ENCODE peak calls at places on chromosomes 12 and 14, in nine cellular contexts. F is endothelial cell; R is epithelial cell of esophagus; S is fibroblast of mammary gland; L is lower leg skin; N is breast epithelium; W is LNCaP clone FGC; Y is mucosa of descending colon; M is CD4-positive, alpha-beta T cell. Q is an unnamed sample.

GRCh38 chr12:99709116-99709515 is 61.6 kb downstream of the GARIN6 start:
- DNase-seq in F (no peak), S (no peak), W (no peak), Y (no peak), N (no peak), L (no peak), M (no peak), R (no peak), Q (no peak)

GRCh38 chr14:75711134-75711795 is 50.2 kb downstream of the TTLL5 start:
- DNase-seq in W (no peak), F (peak), M (no peak), N (no peak), R (peak), S (peak), L (no peak), Y (no peak), Q (no peak)

GRCh38 chr12:53174881-53175491 is 5.5 kb upstream of the ZNF740 start:
- DNase-seq in S (peak), M (no peak), R (peak), N (no peak), W (peak), L (peak), Y (no peak), F (no peak), Q (no peak)

GRCh38 chr12:111636209-111636928 is 37.3 kb upstream of the ATXN2 start:
- DNase-seq in W (no peak), F (peak), M (no peak), L (peak), R (no peak), N (peak), S (peak), Y (peak), Q (no peak)

GRCh38 chr12:90305379-90305778 is 596.7 kb upstream of the ATP2B1 start:
- DNase-seq in R (peak), L (no peak), S (no peak), Y (no peak), F (no peak), M (no peak), N (peak), W (peak), Q (no peak)

GRCh38 chr14:38405851-38406630 is 150.1 kb upstream of the CLEC14A start:
- DNase-seq in S (peak), R (no peak), W (no peak), N (no peak), M (no peak), L (no peak), Y (no peak), F (no peak), Q (no peak)

GRCh38 chr12:75481774-75482173 is 1.2 kb downstream of the GLIPR1 start:
- DNase-seq in M (no peak), Y (no peak), R (peak), W (no peak), L (no peak), F (no peak), N (no peak), S (peak), Q (no peak)

GRCh38 chr12:58169826-58170225 is 228.5 kb downstream of the ATP23 start:
- DNase-seq in F (no peak), M (no peak), N (no peak), R (no peak), W (no peak), L (no peak), S (no peak), Y (no peak), Q (no peak)

GRCh38 chr12:92466391-92467305 is 236.1 kb upstream of the PLEKHG7 start:
- DNase-seq in R (peak), Y (no peak), S (no peak), L (no peak), F (no peak), M (no peak), N (no peak), W (no peak), Q (no peak)

GRCh38 chr14:68355415-68355814 is 437.5 kb downstream of the ZFP36L1 start:
- DNase-seq in M (no peak), W (no peak), L (no peak), N (no peak), F (no peak), R (no peak), S (no peak), Y (no peak), Q (no peak)

GRCh38 chr14:69260979-69261605 is 1.1 kb downstream of the GALNT16 start:
- DNase-seq in S (no peak), N (no peak), F (peak), M (peak), Y (no peak), R (peak), W (no peak), L (peak), Q (no peak)

GRCh38 chr12:4849946-4850345 is 59.8 kb upstream of the KCNA1 start:
- DNase-seq in M (no peak), L (no peak), N (no peak), R (no peak), F (no peak), W (no peak), S (no peak), Y (no peak), Q (no peak)

GRCh38 chr12:113246478-113247122 is 25.3 kb downstream of the TPCN1 start:
- DNase-seq in W (no peak), S (no peak), L (no peak), N (no peak), Y (peak), R (peak), M (no peak), F (peak), Q (no peak)

GRCh38 chr14:76827696-76828301 is 1.6 kb downstream of the LRRC74A start:
- DNase-seq in L (no peak), F (no peak), S (no peak), M (no peak), W (no peak), N (no peak), Y (no peak), R (no peak), Q (no peak)

GRCh38 chr12:93387780-93388179 is 10.1 kb downstream of the NUDT4 start:
- DNase-seq in W (no peak), F (no peak), Y (no peak), S (peak), L (no peak), R (peak), M (no peak), N (no peak), Q (no peak)

GRCh38 chr14:99158150-99158549 is 113.8 kb downstream of the BCL11B start:
- DNase-seq in R (peak), L (peak), Y (no peak), N (peak), F (no peak), W (peak), S (no peak), M (no peak), Q (no peak)

GRCh38 chr12:121423253-121423652 is 23.3 kb downstream of the RNF34 start:
- DNase-seq in W (no peak), N (no peak), F (no peak), S (no peak), L (peak), R (no peak), Y (no peak), M (no peak), Q (no peak)

GRCh38 chr12:18849761-18850160 is 111.8 kb downstream of the CAPZA3 start:
- DNase-seq in N (no peak), W (no peak), M (no peak), L (no peak), R (peak), S (peak), Y (no peak), F (no peak), Q (no peak)

GRCh38 chr12:131213896-131214442 is 260.3 kb downstream of the ADGRD1 start:
- DNase-seq in W (no peak), F (no peak), L (peak), R (no peak), Y (no peak), N (no peak), M (no peak), S (no peak), Q (no peak)

GRCh38 chr12:112419269-112420133 is 754 bp downstream of the PTPN11 start:
- DNase-seq in W (no peak), Y (peak), M (no peak), R (peak), F (peak), L (peak), S (peak), N (peak), Q (peak)

GRCh38 chr14:85596562-85596961 is 66.6 kb downstream of the FLRT2 start:
- DNase-seq in L (no peak), F (no peak), S (no peak), N (no peak), M (no peak), W (no peak), Y (no peak), R (no peak), Q (no peak)

GRCh38 chr12:6694701-6695100 is 5.5 kb upstream of the ZNF384 start:
- DNase-seq in Y (no peak), R (no peak), M (no peak), L (no peak), S (no peak), N (no peak), F (no peak), W (no peak), Q (no peak)

GRCh38 chr14:80629606-80630005 is 311.9 kb downstream of the CEP128 start:
- DNase-seq in S (peak), R (no peak), Y (no peak), F (no peak), N (no peak), M (no peak), W (no peak), L (no peak), Q (no peak)

GRCh38 chr14:68844210-68844545 is 51.3 kb upstream of the ZFP36L1 start:
- DNase-seq in Y (no peak), S (no peak), R (no peak), W (no peak), L (peak), N (no peak), M (no peak), F (no peak), Q (no peak)

GRCh38 chr12:103680591-103681065 is 93.6 kb downstream of the STAB2 start:
- DNase-seq in W (no peak), L (no peak), Y (no peak), F (no peak), M (no peak), N (no peak), S (peak), R (peak), Q (no peak)

GRCh38 chr14:74239848-74240793 is 872 bp downstream of the VSX2 start:
- DNase-seq in M (no peak), S (no peak), R (no peak), L (no peak), F (no peak), Y (no peak), W (no peak), N (no peak), Q (no peak)

GRCh38 chr12:62919827-62920226 is 15.1 kb downstream of the PPM1H start:
- DNase-seq in W (peak), N (no peak), F (no peak), M (no peak), Y (no peak), R (no peak), L (no peak), S (peak), Q (no peak)

GRCh38 chr12:31589896-31590729 is 823 bp downstream of the DENND5B start:
- DNase-seq in R (peak), F (peak), Y (peak), W (peak), S (peak), M (no peak), N (peak), L (peak), Q (no peak)

GRCh38 chr14:71141701-71142374 is 234.6 kb downstream of the PCNX1 start:
- DNase-seq in R (no peak), W (no peak), S (peak), Y (no peak), N (no peak), M (no peak), F (no peak), L (peak), Q (no peak)

GRCh38 chr14:22994762-22995275 is 12.5 kb upstream of the AJUBA start:
- DNase-seq in N (peak), L (peak), R (peak), M (peak), Y (no peak), W (no peak), S (peak), F (no peak), Q (no peak)

GRCh38 chr14:51023964-51024363 is 70.9 kb downstream of the TRIM9 start:
- DNase-seq in F (no peak), S (no peak), R (no peak), L (no peak), M (no peak), Y (no peak), W (no peak), N (no peak), Q (no peak)

GRCh38 chr12:7060353-7060954 is at the start of gene C1S:
- DNase-seq in Y (peak), S (peak), M (no peak), N (peak), W (no peak), F (peak), L (peak), R (peak), Q (no peak)

DNA sequence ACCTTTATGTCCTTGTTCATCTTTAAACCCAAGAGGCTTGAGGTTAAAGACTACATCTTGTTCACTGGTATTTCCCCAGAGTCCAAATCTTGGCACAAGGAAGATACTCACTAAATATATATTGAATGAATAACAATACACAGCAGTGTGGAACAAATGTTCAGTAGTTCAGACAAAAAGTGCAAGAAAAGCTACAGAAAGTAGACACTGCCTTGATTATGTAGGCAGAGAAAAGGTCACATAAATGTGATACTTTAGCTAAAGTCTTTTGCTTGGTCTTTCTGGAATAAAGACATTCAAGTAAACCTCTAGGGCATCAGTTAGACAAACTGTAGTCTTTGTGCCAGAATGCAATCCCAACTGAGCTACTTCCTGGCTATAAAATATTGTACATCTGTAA is 157.0 kb downstream of the TMEM117 start:
- DNase-seq in F (no peak), N (no peak), Y (no peak), S (no peak), W (no peak), M (no peak), L (no peak), R (no peak), Q (no peak)
- TF ChIP-seq CTCF in F (no peak), N (no peak), Y (no peak), S (no peak), W (no peak), M (no peak), L (no peak), R (no peak), Q (no peak)

DNA sequence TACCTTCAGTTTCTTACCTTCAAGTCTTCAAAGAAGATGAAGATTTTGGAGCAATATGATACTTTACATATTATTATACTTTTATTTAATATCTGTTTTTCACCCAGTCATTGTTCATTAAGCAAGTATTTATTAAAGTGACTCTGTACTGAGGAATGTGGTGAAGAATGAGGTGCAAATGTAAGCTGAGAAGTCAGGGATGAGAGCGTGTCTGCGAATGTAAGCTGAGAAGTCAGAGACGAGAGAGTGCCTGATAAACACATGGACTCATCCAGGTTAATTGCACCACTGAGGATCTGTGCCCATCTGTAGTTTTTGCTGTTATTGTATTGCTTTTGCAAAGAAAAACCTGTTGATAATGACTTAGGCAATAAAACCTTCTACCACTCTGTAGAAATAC is 211.9 kb upstream of the FAR2 start:
- DNase-seq in N (no peak), F (no peak), S (peak), L (no peak), W (no peak), Y (no peak), R (peak), M (no peak), Q (no peak)
- TF ChIP-seq CTCF in N (no peak), F (no peak), S (no peak), L (no peak), W (no peak), Y (no peak), R (no peak), M (no peak), Q (no peak)

GRCh38 chr12:11431486-11431885 is 36.1 kb upstream of the PRB2 start:
- DNase-seq in F (no peak), M (no peak), N (no peak), Y (no peak), S (no peak), R (no peak), L (no peak), W (no peak), Q (no peak)
- TF ChIP-seq CTCF in F (no peak), M (no peak), N (no peak), Y (no peak), S (no peak), R (no peak), L (no peak), W (no peak), Q (no peak)

GRCh38 chr14:100902295-100902694 is 1.2 kb downstream of the RTL1 start:
- DNase-seq in W (no peak), R (no peak), F (no peak), L (no peak), Y (no peak), M (no peak), S (no peak), N (no peak), Q (no peak)
- TF ChIP-seq CTCF in W (peak), R (no peak), F (no peak), L (no peak), Y (no peak), M (no peak), S (no peak), N (no peak), Q (no peak)

GRCh38 chr14:20682435-20683124 is 1.8 kb upstream of the RNASE4 start:
- DNase-seq in M (peak), S (peak), W (peak), R (peak), L (peak), F (peak), Y (peak), N (peak), Q (peak)

GRCh38 chr14:20684662-20685456 is 499 bp downstream of the RNASE4 start:
- DNase-seq in R (peak), M (no peak), W (no peak), F (peak), N (peak), L (peak), S (peak), Y (peak), Q (no peak)

GRCh38 chr14:20683896-20684661 is at the start of gene RNASE4:
- DNase-seq in R (peak), S (peak), F (peak), M (peak), L (peak), W (peak), Y (peak), N (peak), Q (peak)

GRCh38 chr14:20682127-20682434 is 2.3 kb upstream of the RNASE4 start:
- DNase-seq in F (no peak), M (no peak), Y (no peak), R (no peak), N (no peak), W (no peak), S (no peak), L (no peak), Q (no peak)

GRCh38 chr14:20683125-20683895 is 1.1 kb upstream of the RNASE4 start:
- DNase-seq in R (peak), S (peak), L (peak), W (peak), M (peak), Y (peak), F (peak), N (peak), Q (peak)
- TF ChIP-seq CTCF in R (no peak), S (no peak), L (no peak), W (no peak), M (no peak), Y (no peak), F (no peak), N (peak), Q (no peak)

GRCh38 chr12:124588689-124589318 is 21.4 kb upstream of the NCOR2 start:
- DNase-seq in N (no peak), L (peak), R (peak), W (no peak), F (no peak), M (peak), Y (no peak), S (peak), Q (peak)
- TF ChIP-seq CTCF in N (no peak), L (no peak), R (no peak), W (no peak), F (no peak), M (no peak), Y (no peak), S (no peak), Q (no peak)

DNA sequence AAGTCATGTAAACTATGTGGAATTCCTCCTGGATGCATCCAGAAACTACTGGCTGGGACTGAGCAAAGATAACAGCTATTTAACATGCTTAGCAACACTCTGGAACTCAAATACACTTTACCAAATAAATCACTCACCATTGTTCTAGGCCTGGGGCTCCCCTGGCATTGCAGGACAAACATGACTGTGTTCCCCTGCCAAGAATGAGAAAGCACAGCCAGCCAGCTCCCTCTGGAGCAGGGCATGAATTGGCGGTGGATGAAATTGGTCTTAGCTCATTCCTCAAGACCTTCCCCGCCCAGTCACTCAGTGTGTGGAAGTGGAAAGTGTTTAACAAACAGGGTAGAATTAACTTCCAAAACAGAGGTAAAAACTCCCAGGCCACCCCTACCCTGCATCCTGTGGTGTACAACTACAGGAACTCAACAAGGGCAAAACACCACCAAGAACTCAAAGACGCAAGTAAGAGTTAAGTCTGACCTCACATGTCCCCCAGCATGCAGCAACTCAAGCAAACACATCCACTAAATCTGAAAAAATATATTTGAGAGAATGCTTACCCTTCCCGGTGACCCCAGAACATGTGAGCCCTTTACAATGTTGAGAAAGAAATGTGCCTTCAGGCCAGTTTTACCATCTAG is 58.4 kb upstream of the BDKRB2 start:
- DNase-seq in N (peak), M (no peak), S (peak), Y (no peak), L (no peak), R (peak), F (no peak), W (peak), Q (no peak)
- TF ChIP-seq CTCF in N (no peak), M (no peak), S (no peak), Y (no peak), L (no peak), R (no peak), F (no peak), W (peak), Q (no peak)

GRCh38 chr14:56490379-56490778 is 89.2 kb upstream of the TMEM260 start:
- DNase-seq in M (no peak), N (no peak), F (no peak), R (peak), W (no peak), S (peak), Y (no peak), L (no peak), Q (no peak)
- TF ChIP-seq CTCF in M (peak), N (peak), F (peak), R (peak), W (peak), S (peak), Y (peak), L (no peak), Q (peak)

GRCh38 chr12:124680863-124681778 is 113.7 kb upstream of the NCOR2 start:
- DNase-seq in Y (no peak), M (no peak), N (no peak), R (peak), F (no peak), S (peak), L (no peak), W (no peak), Q (peak)
- TF ChIP-seq CTCF in Y (no peak), M (no peak), N (peak), R (peak), F (no peak), S (peak), L (no peak), W (no peak), Q (peak)

GRCh38 chr14:55353686-55354467 is 57.8 kb downstream of the ATG14 start:
- DNase-seq in W (no peak), M (no peak), R (peak), N (no peak), L (no peak), F (no peak), S (no peak), Y (no peak), Q (no peak)
- TF ChIP-seq CTCF in W (no peak), M (no peak), R (no peak), N (no peak), L (no peak), F (no peak), S (no peak), Y (no peak), Q (no peak)

Q was measured in CD14-positive monocyte.